ENCODE peak calls at places on chromosomes 2 and 18, in four cellular contexts. Y, O, B and L are unnamed samples.

GRCh38 chr2:102588213-102588939 is 31.0 kb upstream of the SLC9A2 start:
- DNase-seq in Y (no peak), O (no peak), B (no peak), L (no peak)

GRCh38 chr2:150282821-150283309 is 204.6 kb downstream of the RND3 start:
- DNase-seq in B (peak), O (no peak), Y (no peak), L (no peak)

GRCh38 chr2:50401772-50402653 is 629.9 kb downstream of the NRXN1 start:
- DNase-seq in B (peak), Y (no peak), O (no peak), L (peak)

GRCh38 chr2:199136681-199137080 is 321.1 kb downstream of the SATB2 start:
- DNase-seq in Y (no peak), B (peak), O (no peak), L (peak)

GRCh38 chr18:33201509-33201926 is 239.0 kb downstream of the CCDC178 start:
- DNase-seq in O (no peak), B (peak), Y (no peak), L (peak)

GRCh38 chr2:201420442-201421113 is 30.7 kb downstream of the TRAK2 start:
- DNase-seq in B (peak), Y (no peak), O (no peak), L (peak)

GRCh38 chr2:31674446-31674845 is 93.7 kb upstream of the SRD5A2 start:
- DNase-seq in O (no peak), Y (no peak), B (no peak), L (no peak)

GRCh38 chr18:38052879-38053590 is 487.4 kb upstream of the CELF4 start:
- DNase-seq in B (no peak), Y (no peak), O (no peak), L (no peak)

GRCh38 chr2:28348149-28348567 is 44.5 kb upstream of the FOSL2 start:
- DNase-seq in Y (peak), B (no peak), O (no peak), L (no peak)

GRCh38 chr2:200861617-200862016 is 2.8 kb downstream of the CLK1 start:
- DNase-seq in O (no peak), Y (no peak), B (no peak), L (no peak)

GRCh38 chr2:12507295-12507694 is 209.4 kb upstream of the TRIB2 start:
- DNase-seq in B (peak), O (no peak), Y (peak), L (peak)

GRCh38 chr2:16129716-16130540 is 189.6 kb downstream of the MYCN start:
- DNase-seq in Y (no peak), O (no peak), B (no peak), L (no peak)

GRCh38 chr2:136765736-136766323 is 485 bp downstream of the THSD7B start:
- DNase-seq in O (no peak), Y (no peak), B (no peak), L (no peak)

GRCh38 chr2:98560256-98560771 is 48.0 kb downstream of the COA5 start:
- DNase-seq in O (no peak), Y (no peak), B (peak), L (peak)

GRCh38 chr2:171147081-171147480 is 13.6 kb downstream of the TLK1 start:
- DNase-seq in Y (no peak), O (no peak), B (no peak), L (no peak)

GRCh38 chr2:9909106-9909505 is 42.4 kb upstream of the GRHL1 start:
- DNase-seq in Y (no peak), O (no peak), B (peak), L (peak)

GRCh38 chr2:239145106-239145505 is 255.7 kb downstream of the HDAC4 start:
- DNase-seq in B (no peak), O (no peak), Y (no peak), L (no peak)

GRCh38 chr2:174444761-174445160 is 42.1 kb downstream of the GPR155 start:
- DNase-seq in O (no peak), B (no peak), Y (no peak), L (no peak)

GRCh38 chr2:45199973-45200372 is 190.7 kb upstream of the SIX2 start:
- DNase-seq in B (peak), O (no peak), Y (no peak), L (no peak)

GRCh38 chr2:53234548-53234903 is 533.1 kb upstream of the CHAC2 start:
- DNase-seq in B (peak), O (no peak), Y (no peak), L (no peak)

GRCh38 chr18:5057348-5058012 is 139.6 kb downstream of the AKAIN1 start:
- DNase-seq in O (no peak), Y (peak), B (peak), L (peak)

GRCh38 chr2:109166811-109167210 is 37.8 kb downstream of the SH3RF3 start:
- DNase-seq in B (peak), Y (no peak), O (no peak), L (peak)

GRCh38 chr18:8242306-8242705 is 366.9 kb upstream of the RAB12 start:
- DNase-seq in B (no peak), Y (no peak), O (no peak), L (no peak)

GRCh38 chr2:100893753-100894530 is 74.0 kb downstream of the NPAS2 start:
- DNase-seq in B (no peak), Y (no peak), O (no peak), L (peak)

GRCh38 chr2:102446936-102447335 is 24.0 kb downstream of the IL18RAP start:
- DNase-seq in Y (no peak), B (no peak), O (no peak), L (no peak)

GRCh38 chr2:233801357-233802131 is 23.4 kb downstream of the MROH2A start:
- DNase-seq in Y (no peak), O (no peak), B (peak), L (peak)

GRCh38 chr2:71882949-71883472 is 264.7 kb downstream of the CYP26B1 start:
- DNase-seq in O (peak), B (peak), Y (no peak), L (peak)

GRCh38 chr2:127619191-127619590 is 26.8 kb upstream of the GPR17 start:
- DNase-seq in B (no peak), Y (no peak), O (no peak), L (no peak)

GRCh38 chr2:54967269-54967668 is 83.0 kb downstream of the RTN4 start:
- DNase-seq in Y (no peak), O (no peak), B (no peak), L (no peak)

GRCh38 chr18:78818961-78819360 is 160.7 kb upstream of the SALL3 start:
- DNase-seq in O (no peak), B (no peak), Y (no peak), L (no peak)

GRCh38 chr18:61896767-61897166 is 4.0 kb upstream of the RNF152 start:
- DNase-seq in B (peak), O (no peak), Y (no peak), L (peak)

GRCh38 chr2:210172219-210172575 is 988 bp upstream of the KANSL1L start:
- DNase-seq in Y (no peak), B (no peak), O (no peak), L (no peak)

GRCh38 chr2:128585706-128586105 is 267.0 kb upstream of the HS6ST1 start:
- DNase-seq in Y (no peak), B (peak), O (no peak), L (peak)

GRCh38 chr2:161422812-161423211 is 6.7 kb downstream of the TBR1 start:
- DNase-seq in B (no peak), O (no peak), Y (no peak), L (no peak)

GRCh38 chr2:218010116-218010837 is 7.5 kb upstream of the TNS1 start:
- DNase-seq in Y (peak), B (no peak), O (no peak), L (peak)

GRCh38 chr2:216164087-216164486 is 54.9 kb downstream of the XRCC5 start:
- DNase-seq in O (no peak), B (no peak), Y (no peak), L (no peak)

GRCh38 chr18:4454548-4455112 is 477 bp downstream of the DLGAP1 start:
- DNase-seq in O (no peak), B (no peak), Y (no peak), L (no peak)

GRCh38 chr18:46152808-46153617 is 48.8 kb downstream of the HAUS1 start:
- DNase-seq in Y (no peak), B (peak), O (no peak), L (no peak)